ENCODE peak calls at places on chromosomes 11 and 22, in nine cellular contexts. One of them, this sample, is unnamed. For H3K36me3, the result is how much of the 10 kb centered on the place peaks cover.

GRCh38 chr11:34309970-34310369 is 47.8 kb downstream of the ABTB2 start:
- DNase-seq in H1: no peak
- DNase-seq in sigmoid colon: no peak
- DNase-seq in suprapubic skin: no peak
- DNase-seq in GM12878: no peak
- DNase-seq in K562: no peak
- DNase-seq in upper lobe of left lung: no peak
- DNase-seq in transverse colon: no peak
- DNase-seq in HepG2: peak
- DNase-seq in this sample: no peak

GRCh38 chr11:8098361-8098760 is 17.4 kb downstream of the TUB start:
- DNase-seq in transverse colon: no peak
- DNase-seq in GM12878: no peak
- DNase-seq in sigmoid colon: peak
- DNase-seq in K562: no peak
- DNase-seq in H1: no peak
- DNase-seq in upper lobe of left lung: no peak
- DNase-seq in suprapubic skin: no peak
- DNase-seq in HepG2: no peak
- DNase-seq in this sample: peak

GRCh38 chr11:110972640-110973039 is 260.4 kb upstream of the ARHGAP20 start:
- DNase-seq in suprapubic skin: no peak
- DNase-seq in sigmoid colon: no peak
- DNase-seq in K562: no peak
- DNase-seq in upper lobe of left lung: no peak
- DNase-seq in transverse colon: no peak
- DNase-seq in HepG2: no peak
- DNase-seq in H1: no peak
- DNase-seq in GM12878: no peak
- DNase-seq in this sample: no peak

GRCh38 chr11:26777276-26777939 is 55.5 kb upstream of the SLC5A12 start:
- DNase-seq in H1: no peak
- DNase-seq in suprapubic skin: no peak
- DNase-seq in upper lobe of left lung: no peak
- DNase-seq in HepG2: no peak
- DNase-seq in K562: no peak
- DNase-seq in sigmoid colon: no peak
- DNase-seq in transverse colon: no peak
- DNase-seq in GM12878: no peak
- DNase-seq in this sample: no peak

GRCh38 chr22:24219750-24220149 is 25.1 kb downstream of the GGT5 start:
- DNase-seq in GM12878: no peak
- DNase-seq in H1: no peak
- DNase-seq in sigmoid colon: no peak
- DNase-seq in HepG2: no peak
- DNase-seq in transverse colon: no peak
- DNase-seq in suprapubic skin: no peak
- DNase-seq in K562: no peak
- DNase-seq in upper lobe of left lung: no peak
- DNase-seq in this sample: no peak

GRCh38 chr11:130318031-130318673 is 3.4 kb upstream of the ZBTB44 start:
- DNase-seq in GM12878: no peak
- DNase-seq in transverse colon: no peak
- DNase-seq in K562: no peak
- DNase-seq in suprapubic skin: no peak
- DNase-seq in sigmoid colon: no peak
- DNase-seq in upper lobe of left lung: no peak
- DNase-seq in H1: no peak
- DNase-seq in HepG2: peak
- DNase-seq in this sample: no peak

GRCh38 chr22:45212992-45213751 is 27.5 kb downstream of the KIAA0930 start:
- DNase-seq in suprapubic skin: no peak
- DNase-seq in sigmoid colon: peak
- DNase-seq in transverse colon: peak
- DNase-seq in GM12878: no peak
- DNase-seq in upper lobe of left lung: peak
- DNase-seq in K562: no peak
- DNase-seq in H1: no peak
- DNase-seq in HepG2: no peak
- DNase-seq in this sample: no peak

GRCh38 chr11:1737080-1737757 is 13.2 kb downstream of the IFITM10 start:
- DNase-seq in suprapubic skin: no peak
- DNase-seq in sigmoid colon: no peak
- DNase-seq in transverse colon: no peak
- DNase-seq in GM12878: no peak
- DNase-seq in HepG2: no peak
- DNase-seq in K562: no peak
- DNase-seq in H1: no peak
- DNase-seq in upper lobe of left lung: no peak
- DNase-seq in this sample: no peak

GRCh38 chr11:72589802-72590761 is 84.1 kb downstream of the PDE2A start:
- DNase-seq in transverse colon: peak
- DNase-seq in HepG2: peak
- DNase-seq in H1: peak
- DNase-seq in GM12878: no peak
- DNase-seq in sigmoid colon: no peak
- DNase-seq in K562: peak
- DNase-seq in suprapubic skin: no peak
- DNase-seq in upper lobe of left lung: peak
- DNase-seq in this sample: peak

GRCh38 chr11:72588656-72589410 is 85.4 kb downstream of the PDE2A start:
- DNase-seq in H1: no peak
- DNase-seq in transverse colon: no peak
- DNase-seq in upper lobe of left lung: no peak
- DNase-seq in GM12878: no peak
- DNase-seq in K562: no peak
- DNase-seq in sigmoid colon: peak
- DNase-seq in suprapubic skin: no peak
- DNase-seq in HepG2: no peak
- DNase-seq in this sample: no peak

GRCh38 chr11:72585762-72586590 is 88.2 kb downstream of the PDE2A start:
- DNase-seq in K562: peak
- DNase-seq in suprapubic skin: peak
- DNase-seq in HepG2: peak
- DNase-seq in transverse colon: peak
- DNase-seq in GM12878: peak
- DNase-seq in upper lobe of left lung: no peak
- DNase-seq in H1: peak
- DNase-seq in sigmoid colon: peak
- DNase-seq in this sample: peak

GRCh38 chr11:72586591-72587090 is 87.6 kb downstream of the PDE2A start:
- DNase-seq in transverse colon: no peak
- DNase-seq in HepG2: no peak
- DNase-seq in upper lobe of left lung: no peak
- DNase-seq in suprapubic skin: peak
- DNase-seq in K562: peak
- DNase-seq in H1: no peak
- DNase-seq in sigmoid colon: peak
- DNase-seq in GM12878: no peak
- DNase-seq in this sample: no peak

DNA sequence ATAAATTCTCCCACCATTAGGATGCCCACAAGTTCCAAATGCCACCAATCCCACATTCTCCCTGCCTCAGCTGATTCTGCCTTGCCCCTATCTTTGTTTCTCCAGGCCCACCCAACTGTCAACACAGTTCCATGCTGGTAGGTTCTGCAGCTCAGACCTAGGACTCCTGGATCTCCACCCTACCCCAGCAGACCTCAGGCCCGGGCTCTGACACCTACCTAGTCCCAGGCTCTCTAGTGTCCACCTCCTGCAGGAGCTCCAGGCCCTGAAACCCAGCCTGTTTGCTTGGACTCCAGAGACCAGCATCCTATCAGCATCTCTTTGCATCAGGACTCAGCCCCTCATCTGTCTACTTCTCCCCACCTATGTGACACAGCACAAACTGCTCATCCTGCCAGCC is 86.5 kb downstream of the PDE2A start:
- DNase-seq in H1: no peak
- DNase-seq in GM12878: no peak
- DNase-seq in HepG2: no peak
- DNase-seq in sigmoid colon: peak
- DNase-seq in suprapubic skin: peak
- DNase-seq in transverse colon: no peak
- DNase-seq in K562: no peak
- DNase-seq in upper lobe of left lung: no peak
- DNase-seq in this sample: no peak
- TF ChIP-seq EP300 in H1: no peak
- TF ChIP-seq EP300 in GM12878: no peak
- TF ChIP-seq EP300 in HepG2: no peak
- TF ChIP-seq EP300 in sigmoid colon: no peak
- TF ChIP-seq EP300 in suprapubic skin: no peak
- TF ChIP-seq EP300 in transverse colon: no peak
- TF ChIP-seq EP300 in K562: no peak
- TF ChIP-seq EP300 in upper lobe of left lung: no peak
- TF ChIP-seq EP300 in this sample: no peak

GRCh38 chr22:46914916-46915894 is 152.8 kb downstream of the TBC1D22A start:
- DNase-seq in GM12878: no peak
- DNase-seq in H1: peak
- DNase-seq in transverse colon: no peak
- DNase-seq in upper lobe of left lung: no peak
- DNase-seq in sigmoid colon: no peak
- DNase-seq in HepG2: no peak
- DNase-seq in suprapubic skin: peak
- DNase-seq in K562: no peak
- DNase-seq in this sample: no peak
- H3K36me3 ChIP-seq in GM12878: under half
- H3K36me3 ChIP-seq in H1: under half
- H3K36me3 ChIP-seq in transverse colon: under half
- H3K36me3 ChIP-seq in upper lobe of left lung: under half
- H3K36me3 ChIP-seq in sigmoid colon: under half
- H3K36me3 ChIP-seq in HepG2: under half
- H3K36me3 ChIP-seq in suprapubic skin: under half
- H3K36me3 ChIP-seq in K562: under half
- H3K36me3 ChIP-seq in this sample: half or more

GRCh38 chr11:120022617-120023016 is 115.3 kb downstream of the TRIM29 start:
- DNase-seq in H1: no peak
- DNase-seq in GM12878: no peak
- DNase-seq in HepG2: no peak
- DNase-seq in suprapubic skin: no peak
- DNase-seq in transverse colon: peak
- DNase-seq in upper lobe of left lung: no peak
- DNase-seq in K562: no peak
- DNase-seq in sigmoid colon: no peak
- DNase-seq in this sample: no peak

GRCh38 chr11:120021978-120022377 is 115.9 kb downstream of the TRIM29 start:
- DNase-seq in H1: no peak
- DNase-seq in GM12878: no peak
- DNase-seq in sigmoid colon: no peak
- DNase-seq in upper lobe of left lung: no peak
- DNase-seq in K562: no peak
- DNase-seq in suprapubic skin: no peak
- DNase-seq in transverse colon: peak
- DNase-seq in HepG2: no peak
- DNase-seq in this sample: no peak

GRCh38 chr11:120023551-120023950 is 114.4 kb downstream of the TRIM29 start:
- DNase-seq in GM12878: no peak
- DNase-seq in transverse colon: no peak
- DNase-seq in HepG2: no peak
- DNase-seq in upper lobe of left lung: no peak
- DNase-seq in suprapubic skin: no peak
- DNase-seq in sigmoid colon: no peak
- DNase-seq in K562: no peak
- DNase-seq in H1: peak
- DNase-seq in this sample: no peak

GRCh38 chr11:120024046-120024445 is 113.9 kb downstream of the TRIM29 start:
- DNase-seq in HepG2: no peak
- DNase-seq in GM12878: no peak
- DNase-seq in transverse colon: no peak
- DNase-seq in H1: peak
- DNase-seq in K562: no peak
- DNase-seq in suprapubic skin: no peak
- DNase-seq in sigmoid colon: no peak
- DNase-seq in upper lobe of left lung: no peak
- DNase-seq in this sample: no peak

GRCh38 chr11:120023120-120023519 is 114.8 kb downstream of the TRIM29 start:
- DNase-seq in transverse colon: no peak
- DNase-seq in HepG2: no peak
- DNase-seq in K562: no peak
- DNase-seq in H1: peak
- DNase-seq in upper lobe of left lung: no peak
- DNase-seq in suprapubic skin: no peak
- DNase-seq in GM12878: no peak
- DNase-seq in sigmoid colon: no peak
- DNase-seq in this sample: no peak
- TF ChIP-seq POLR2AphosphoS5 in transverse colon: no peak
- TF ChIP-seq POLR2AphosphoS5 in HepG2: no peak
- TF ChIP-seq POLR2AphosphoS5 in K562: no peak
- TF ChIP-seq POLR2AphosphoS5 in H1: no peak
- TF ChIP-seq POLR2AphosphoS5 in upper lobe of left lung: no peak
- TF ChIP-seq POLR2AphosphoS5 in suprapubic skin: no peak
- TF ChIP-seq POLR2AphosphoS5 in GM12878: no peak
- TF ChIP-seq POLR2AphosphoS5 in sigmoid colon: no peak
- TF ChIP-seq POLR2AphosphoS5 in this sample: no peak

GRCh38 chr11:74572349-74572748 is 20.0 kb upstream of the POLD3 start:
- DNase-seq in H1: no peak
- DNase-seq in K562: no peak
- DNase-seq in upper lobe of left lung: no peak
- DNase-seq in transverse colon: no peak
- DNase-seq in sigmoid colon: no peak
- DNase-seq in GM12878: no peak
- DNase-seq in suprapubic skin: no peak
- DNase-seq in HepG2: no peak
- DNase-seq in this sample: no peak

GRCh38 chr11:74566386-74566960 is 25.9 kb upstream of the POLD3 start:
- DNase-seq in GM12878: no peak
- DNase-seq in suprapubic skin: no peak
- DNase-seq in upper lobe of left lung: no peak
- DNase-seq in transverse colon: no peak
- DNase-seq in H1: no peak
- DNase-seq in HepG2: no peak
- DNase-seq in K562: no peak
- DNase-seq in sigmoid colon: no peak
- DNase-seq in this sample: no peak

GRCh38 chr11:74571062-74571399 is 21.4 kb upstream of the POLD3 start:
- DNase-seq in K562: no peak
- DNase-seq in upper lobe of left lung: no peak
- DNase-seq in H1: no peak
- DNase-seq in transverse colon: no peak
- DNase-seq in suprapubic skin: no peak
- DNase-seq in sigmoid colon: no peak
- DNase-seq in GM12878: no peak
- DNase-seq in HepG2: no peak
- DNase-seq in this sample: no peak

GRCh38 chr11:74568028-74568427 is 24.4 kb upstream of the POLD3 start:
- DNase-seq in HepG2: no peak
- DNase-seq in sigmoid colon: no peak
- DNase-seq in suprapubic skin: no peak
- DNase-seq in GM12878: no peak
- DNase-seq in K562: no peak
- DNase-seq in H1: no peak
- DNase-seq in transverse colon: no peak
- DNase-seq in upper lobe of left lung: no peak
- DNase-seq in this sample: no peak

DNA sequence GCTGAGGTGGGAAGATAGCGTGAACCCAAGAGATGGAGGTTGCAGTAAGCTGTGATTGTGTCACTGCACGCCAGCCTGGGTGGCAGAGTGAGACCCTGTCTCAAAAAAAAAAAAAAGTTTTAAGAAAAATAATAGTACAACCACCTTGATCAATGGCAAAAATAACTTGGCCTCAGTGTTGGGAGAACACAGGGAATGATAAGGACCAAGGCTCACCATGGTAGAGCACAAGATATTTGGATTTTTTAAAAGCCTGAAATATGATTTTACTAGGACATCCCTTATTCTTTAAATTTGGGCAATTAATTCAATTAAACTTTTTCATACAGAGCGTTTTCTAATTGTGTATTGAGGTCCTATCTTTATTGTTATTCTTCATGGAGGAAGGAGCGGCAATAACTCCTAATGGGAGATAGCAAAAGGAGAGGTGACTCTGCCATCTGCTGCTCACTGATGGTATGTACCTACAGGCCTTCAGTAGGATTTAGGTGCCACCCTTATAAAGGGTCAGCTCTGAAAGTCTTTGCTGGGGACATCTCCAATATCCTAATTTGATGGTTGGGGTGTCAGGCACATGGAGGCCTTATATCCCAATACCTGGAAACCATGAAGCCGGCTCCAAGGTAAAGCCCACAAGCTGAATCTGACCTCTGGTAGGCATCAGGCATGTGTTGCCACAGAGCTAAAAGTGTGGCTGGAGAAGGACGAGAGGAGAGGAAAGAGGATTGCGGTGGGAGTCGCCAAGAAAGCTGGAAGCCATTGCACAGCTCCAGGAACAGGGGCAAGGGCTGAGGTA is 21.9 kb upstream of the POLD3 start:
- DNase-seq in H1: peak
- DNase-seq in K562: peak
- DNase-seq in HepG2: peak
- DNase-seq in upper lobe of left lung: no peak
- DNase-seq in transverse colon: peak
- DNase-seq in GM12878: no peak
- DNase-seq in suprapubic skin: no peak
- DNase-seq in sigmoid colon: no peak
- DNase-seq in this sample: peak
- TF ChIP-seq EP300 in H1: no peak
- TF ChIP-seq EP300 in K562: no peak
- TF ChIP-seq EP300 in HepG2: no peak
- TF ChIP-seq EP300 in upper lobe of left lung: no peak
- TF ChIP-seq EP300 in transverse colon: no peak
- TF ChIP-seq EP300 in GM12878: no peak
- TF ChIP-seq EP300 in suprapubic skin: no peak
- TF ChIP-seq EP300 in sigmoid colon: no peak
- TF ChIP-seq EP300 in this sample: no peak